ENCODE peak calls at places on chromosomes 4 and X, in seven cellular contexts. U is T-helper 17 cell, J is neuronal stem cell, G is non-pigmented ciliary epithelial cell, Y is AG09309, C is MCF 10A, Z is RKO. L is an unnamed sample.

GRCh38 chrX:27966955-27967354 is 14.3 kb downstream of the DCAF8L1 start:
- DNase-seq in U (no peak), J (no peak), G (peak), Y (no peak), C (peak), Z (no peak), L (no peak)

GRCh38 chrX:48754124-48754667 is 7.4 kb upstream of the GLOD5 start:
- DNase-seq in U (no peak), J (no peak), G (no peak), Y (no peak), C (no peak), Z (no peak), L (no peak)

GRCh38 chr4:71356924-71357663 is 18.3 kb downstream of the SLC4A4 start:
- DNase-seq in U (no peak), J (no peak), G (no peak), Y (no peak), C (no peak), Z (no peak), L (no peak)

GRCh38 chr4:109051054-109051453 is 251.4 kb downstream of the COL25A1 start:
- DNase-seq in U (no peak), J (no peak), G (no peak), Y (no peak), C (no peak), Z (no peak), L (no peak)

GRCh38 chr4:154124539-154125255 is 335.8 kb upstream of the SFRP2 start:
- DNase-seq in U (no peak), J (no peak), G (peak), Y (peak), C (peak), Z (peak), L (no peak)

GRCh38 chr4:172979332-172979731 is 189.3 kb upstream of the GALNT7 start:
- DNase-seq in U (no peak), J (no peak), G (no peak), Y (no peak), C (no peak), Z (no peak), L (no peak)

GRCh38 chr4:177436456-177436855 is 5.8 kb downstream of the AGA start:
- DNase-seq in U (no peak), J (no peak), G (no peak), Y (no peak), C (no peak), Z (no peak), L (no peak)

GRCh38 chrX:14865201-14865600 is 7.7 kb downstream of the FANCB start:
- DNase-seq in U (no peak), J (no peak), G (peak), Y (peak), C (no peak), Z (no peak), L (no peak)

GRCh38 chr4:76168688-76169087 is 20.5 kb upstream of the NUP54 start:
- DNase-seq in U (no peak), J (no peak), G (no peak), Y (no peak), C (no peak), Z (no peak), L (no peak)

GRCh38 chr4:173529505-173530325 is at the start of gene HAND2:
- DNase-seq in U (no peak), J (peak), G (no peak), Y (no peak), C (no peak), Z (no peak), L (no peak)

L was measured in effector CD4-positive, alpha-beta T cell.